ENCODE peak calls at places on chromosomes 1 and 21, in nine cellular contexts. W is cardiac muscle cell, D is astrocyte, X is MM.1S, T is NB4, Y is lower lobe of right lung, P is fibroblast of pulmonary artery, V is PC-9, B is progenitor cell of endocrine pancreas. Z is an unnamed sample.

GRCh38 chr1:17648457-17649145 is 106.5 kb upstream of the ACTL8 start:
- DNase-seq in W (no peak), D (peak; percentile 54), X (no peak), T (no peak), Y (no peak), P (no peak), V (no peak), B (no peak), Z (no peak)

GRCh38 chr1:39481289-39481688 is 10.1 kb upstream of the BMP8A start:
- DNase-seq in W (no peak), D (no peak), X (no peak), T (no peak), Y (no peak), P (no peak), V (no peak), B (no peak), Z (no peak)

GRCh38 chr1:163538682-163539081 is 216.9 kb downstream of the NUF2 start:
- DNase-seq in W (no peak), D (no peak), X (no peak), T (no peak), Y (no peak), P (no peak), V (no peak), B (no peak), Z (no peak)

GRCh38 chr1:60615661-60616060 is 466.7 kb upstream of the NFIA start:
- DNase-seq in W (no peak), D (peak; percentile 52), X (no peak), T (no peak), Y (no peak), P (no peak), V (no peak), B (no peak), Z (no peak)

GRCh38 chr1:46487818-46488218 is 1.8 kb upstream of the DMBX1 start:
- DNase-seq in W (peak; percentile 44), D (no peak), X (no peak), T (peak; percentile 52), Y (no peak), P (peak; percentile 25), V (no peak), B (no peak), Z (no peak)

GRCh38 chr1:113325039-113325438 is 65.3 kb upstream of the MAGI3 start:
- DNase-seq in W (peak; percentile 26), D (peak; percentile 32), X (no peak), T (no peak), Y (no peak), P (peak; percentile 28), V (peak; percentile 56), B (no peak), Z (no peak)

GRCh38 chr1:101262601-101263348 is 26.0 kb downstream of the S1PR1 start:
- DNase-seq in W (peak; percentile 37), D (no peak), X (no peak), T (peak; percentile 84), Y (no peak), P (no peak), V (no peak), B (no peak), Z (no peak)

GRCh38 chr1:15760520-15761211 is 2.1 kb downstream of the FBLIM1 start:
- DNase-seq in W (peak; percentile 95), D (peak; percentile 75), X (no peak), T (no peak), Y (no peak), P (peak; percentile 94), V (peak; percentile 41), B (no peak), Z (no peak)

GRCh38 chr1:204331275-204331674 is 28.5 kb downstream of the PLEKHA6 start:
- DNase-seq in W (no peak), D (no peak), X (no peak), T (no peak), Y (peak; percentile 64), P (no peak), V (peak; percentile 43), B (no peak), Z (no peak)

GRCh38 chr21:36864974-36865373 is 101.5 kb downstream of the HLCS start:
- DNase-seq in W (no peak), D (no peak), X (no peak), T (no peak), Y (no peak), P (no peak), V (no peak), B (no peak), Z (no peak)

GRCh38 chr1:184212649-184213314 is 161.3 kb downstream of the TSEN15 start:
- DNase-seq in W (peak; percentile 90), D (peak; percentile 87), X (no peak), T (peak; percentile 63), Y (no peak), P (peak; percentile 87), V (peak; percentile 72), B (no peak), Z (no peak)

GRCh38 chr1:21779613-21780521 is 3.1 kb downstream of the USP48 start:
- DNase-seq in W (peak; percentile 39), D (no peak), X (no peak), T (no peak), Y (no peak), P (peak; percentile 25), V (no peak), B (no peak), Z (no peak)

GRCh38 chr1:94122201-94122970 is 1.4 kb upstream of the ABCA4 start:
- DNase-seq in W (peak; percentile 81), D (peak; percentile 89), X (no peak), T (no peak), Y (no peak), P (peak; percentile 78), V (no peak), B (no peak), Z (no peak)

GRCh38 chr1:208837242-208837641 is 593.1 kb upstream of the PLXNA2 start:
- DNase-seq in W (no peak), D (no peak), X (no peak), T (no peak), Y (no peak), P (no peak), V (no peak), B (no peak), Z (no peak)

GRCh38 chr1:233600488-233600887 is 13.4 kb upstream of the KCNK1 start:
- DNase-seq in W (no peak), D (no peak), X (no peak), T (no peak), Y (no peak), P (no peak), V (no peak), B (no peak), Z (no peak)

GRCh38 chr1:152110860-152111514 is 4.3 kb downstream of the TCHH start:
- DNase-seq in W (peak; percentile 61), D (peak; percentile 55), X (peak; percentile 54), T (peak; percentile 83), Y (peak; percentile 53), P (peak; percentile 48), V (peak; percentile 40), B (no peak), Z (no peak)

GRCh38 chr1:64965239-64966157 is 851 bp downstream of the JAK1 start:
- DNase-seq in W (peak; percentile 73), D (peak; percentile 45), X (peak; percentile 86), T (peak; percentile 80), Y (peak; percentile 88), P (peak; percentile 66), V (peak; percentile 16), B (peak; percentile 35), Z (no peak)

GRCh38 chr1:64966158-64966963 is at the start of gene JAK1:
- DNase-seq in W (peak; percentile 89), D (peak; percentile 46), X (peak; percentile 90), T (peak; percentile 84), Y (peak; percentile 91), P (peak; percentile 81), V (peak; percentile 87), B (peak; percentile 84), Z (no peak)

GRCh38 chr1:64967381-64967780 is 1.0 kb upstream of the JAK1 start:
- DNase-seq in W (no peak), D (no peak), X (peak; percentile 81), T (no peak), Y (no peak), P (no peak), V (no peak), B (peak; percentile 11), Z (no peak)

GRCh38 chr1:64973061-64973647 is 6.8 kb upstream of the JAK1 start:
- DNase-seq in W (no peak), D (no peak), X (no peak), T (no peak), Y (no peak), P (no peak), V (no peak), B (no peak), Z (no peak)

GRCh38 chr1:64969305-64970066 is 3.1 kb upstream of the JAK1 start:
- DNase-seq in W (peak; percentile 29), D (no peak), X (no peak), T (peak; percentile 12), Y (no peak), P (peak; percentile 24), V (no peak), B (no peak), Z (no peak)
- TF ChIP-seq CTCF in W (no peak), D (no peak), X (no peak), T (no peak), Y (no peak), P (no peak), V (peak; percentile 26), B (no peak), Z (peak; percentile 56)

GRCh38 chr1:207050768-207051614 is at the start of gene YOD1:
- DNase-seq in W (peak; percentile 94), D (peak; percentile 76), X (peak; percentile 99), T (peak; percentile 87), Y (peak; percentile 95), P (peak; percentile 95), V (peak; percentile 89), B (peak; percentile 79), Z (peak; percentile 95)
- TF ChIP-seq CTCF in W (no peak), D (no peak), X (no peak), T (no peak), Y (no peak), P (no peak), V (no peak), B (no peak), Z (no peak)

DNA sequence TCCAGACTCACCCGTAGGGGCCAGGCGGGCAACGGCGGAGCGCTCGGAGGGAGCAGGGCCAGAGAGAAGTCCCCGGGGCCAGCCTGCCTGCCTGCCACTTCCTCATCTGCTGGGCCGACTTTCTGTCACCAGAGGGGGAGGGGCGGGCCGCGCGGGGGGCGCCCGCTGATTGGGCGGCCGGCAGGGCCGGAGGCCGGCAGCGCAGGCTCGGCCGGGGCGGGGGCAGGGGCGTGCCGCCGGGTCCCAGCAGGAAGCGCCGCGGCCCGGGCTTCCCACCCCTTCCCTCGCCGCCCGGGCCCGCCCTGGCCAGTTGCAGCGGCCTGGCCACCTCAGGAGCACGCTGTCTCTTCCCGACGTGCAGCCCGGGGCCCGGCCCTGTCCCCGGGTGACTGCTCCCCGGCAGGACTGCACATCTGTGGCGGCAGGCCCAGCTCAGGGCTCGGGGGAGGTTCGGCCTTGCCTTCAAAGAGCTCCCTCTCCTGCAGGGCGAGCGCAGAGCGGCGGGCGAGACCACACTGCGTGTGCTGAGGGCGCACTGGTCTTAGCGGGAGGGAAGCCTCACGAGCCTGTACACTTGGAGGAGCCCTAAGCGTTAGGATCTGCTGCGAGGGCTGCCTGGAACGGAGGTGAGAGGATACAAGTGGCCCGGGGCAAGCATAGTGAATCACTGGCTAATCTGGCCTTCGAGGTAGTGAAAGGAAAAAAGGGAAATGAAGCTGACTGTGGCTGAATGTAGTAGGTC is at the start of gene ELOVL1:
- DNase-seq in W (peak; percentile 90), D (peak; percentile 75), X (peak; percentile 92), T (peak; percentile 94), Y (peak; percentile 96), P (peak; percentile 83), V (peak; percentile 96), B (peak; percentile 86), Z (peak; percentile 96)
- TF ChIP-seq CTCF in W (peak; percentile 36), D (no peak), X (peak; percentile 36), T (peak; percentile 12), Y (no peak), P (peak; percentile 21), V (peak; percentile 33), B (peak; percentile 31), Z (peak; percentile 68)

GRCh38 chr1:4594286-4594991 is 60.0 kb upstream of the AJAP1 start:
- DNase-seq in W (no peak), D (no peak), X (no peak), T (no peak), Y (no peak), P (no peak), V (no peak), B (no peak), Z (no peak)
- TF ChIP-seq CTCF in W (no peak), D (no peak), X (no peak), T (no peak), Y (no peak), P (no peak), V (no peak), B (peak; percentile 58), Z (no peak)